ENCODE peak calls at places on chromosomes 6 and 20, in five cellular contexts. R is GM23248, O is A549, Z is ascending aorta, Y is lower lobe of right lung. Q is an unnamed sample.

GRCh38 chr20:54320148-54320607 is 112.3 kb downstream of the PFDN4 start:
- DNase-seq in R (peak; percentile 25), O (peak; percentile 17), Z (no peak), Y (no peak), Q (no peak)

GRCh38 chr6:15774011-15774410 is 111.2 kb upstream of the DTNBP1 start:
- DNase-seq in R (no peak), O (no peak), Z (no peak), Y (no peak), Q (no peak)

GRCh38 chr6:169965657-169966311 is 214.4 kb downstream of the ERMARD start:
- DNase-seq in R (no peak), O (no peak), Z (peak; percentile 3), Y (no peak), Q (no peak)

GRCh38 chr6:51953246-51953645 is 134.2 kb downstream of the PKHD1 start:
- DNase-seq in R (no peak), O (no peak), Z (no peak), Y (no peak), Q (no peak)

GRCh38 chr6:44682987-44683779 is 295.7 kb downstream of the CDC5L start:
- DNase-seq in R (no peak), O (no peak), Z (no peak), Y (no peak), Q (no peak)

GRCh38 chr6:111662794-111663231 is 57.1 kb upstream of the TRAF3IP2 start:
- DNase-seq in R (peak; percentile 44), O (no peak), Z (no peak), Y (no peak), Q (no peak)

GRCh38 chr6:80287607-80288006 is 181.1 kb downstream of the BCKDHB start:
- DNase-seq in R (no peak), O (no peak), Z (no peak), Y (no peak), Q (no peak)

GRCh38 chr6:150628908-150629307 is 29.2 kb downstream of the PLEKHG1 start:
- DNase-seq in R (no peak), O (no peak), Z (no peak), Y (no peak), Q (no peak)

GRCh38 chr6:48140221-48140620 is 29.2 kb upstream of the PTCHD4 start:
- DNase-seq in R (no peak), O (no peak), Z (no peak), Y (no peak), Q (no peak)

GRCh38 chr20:24708411-24709295 is 239.2 kb downstream of the SYNDIG1 start:
- DNase-seq in R (no peak), O (no peak), Z (no peak), Y (no peak), Q (no peak)

GRCh38 chr20:13877789-13878188 is 93.0 kb downstream of the NDUFAF5 start:
- DNase-seq in R (no peak), O (no peak), Z (no peak), Y (no peak), Q (no peak)

GRCh38 chr6:39330476-39330875 is 8.0 kb upstream of the KCNK16 start:
- DNase-seq in R (no peak), O (no peak), Z (no peak), Y (no peak), Q (no peak)

GRCh38 chr20:8033447-8033846 is 13.9 kb upstream of the TMX4 start:
- DNase-seq in R (no peak), O (no peak), Z (no peak), Y (peak; percentile 60), Q (no peak)

GRCh38 chr6:148379481-148379880 is 36.8 kb downstream of the SASH1 start:
- DNase-seq in R (peak; percentile 20), O (no peak), Z (no peak), Y (no peak), Q (no peak)

GRCh38 chr6:132190097-132190814 is 211.0 kb downstream of the MOXD1 start:
- DNase-seq in R (peak; percentile 46), O (no peak), Z (no peak), Y (no peak), Q (no peak)

GRCh38 chr20:62980970-62981369 is 25.8 kb downstream of the BHLHE23 start:
- DNase-seq in R (peak; percentile 64), O (peak; percentile 37), Z (no peak), Y (no peak), Q (no peak)

GRCh38 chr6:27687154-27688013 is 214.5 kb upstream of the ZNF184 start:
- DNase-seq in R (peak; percentile 90), O (peak; percentile 89), Z (no peak), Y (peak; percentile 79), Q (peak; percentile 74)
- H3K4me3 ChIP-seq in R (peak overlapping the region; percentile 77), O (peak overlapping the region; percentile 79), Z (peak overlapping the region; percentile 61), Y (peak overlapping the region; percentile 57), Q (peak overlapping the region; percentile 60)

DNA sequence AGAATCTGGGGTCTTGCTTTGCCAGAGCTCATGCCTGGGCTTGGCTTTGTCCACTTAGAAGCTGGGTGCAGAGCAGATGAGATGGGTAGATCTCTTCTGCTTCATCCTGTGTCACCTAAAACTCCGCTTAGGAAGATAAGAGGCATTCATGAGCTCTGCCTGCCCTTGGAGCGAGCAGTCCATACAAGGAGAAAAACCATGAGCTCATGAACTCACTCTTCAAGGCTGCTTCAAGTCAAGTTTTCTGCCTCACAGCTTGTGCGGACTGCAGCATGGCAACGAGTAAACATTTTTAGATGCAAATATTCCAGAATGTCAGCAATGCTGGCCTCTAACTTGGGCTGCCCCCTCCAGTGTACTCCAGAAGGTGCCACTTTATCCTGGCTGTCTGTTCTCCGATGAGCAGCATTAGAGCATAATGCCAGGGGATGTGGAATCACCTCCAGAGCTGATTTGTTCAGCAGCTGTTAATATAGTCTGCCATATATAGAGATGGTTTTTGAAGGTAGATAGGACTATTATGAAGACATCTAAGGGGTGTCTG is 10.7 kb upstream of the UQCC2 start:
- DNase-seq in R (no peak), O (no peak), Z (no peak), Y (peak; percentile 8), Q (no peak)
- H3K4me1 ChIP-seq in R (no peaks in the 10 kb centered on the region), O (no peaks in the 10 kb centered on the region), Z (peaks cover 3% of the 10 kb centered on the region), Y (peaks cover 30% of the 10 kb centered on the region), Q (peaks cover 15% of the 10 kb centered on the region)

DNA sequence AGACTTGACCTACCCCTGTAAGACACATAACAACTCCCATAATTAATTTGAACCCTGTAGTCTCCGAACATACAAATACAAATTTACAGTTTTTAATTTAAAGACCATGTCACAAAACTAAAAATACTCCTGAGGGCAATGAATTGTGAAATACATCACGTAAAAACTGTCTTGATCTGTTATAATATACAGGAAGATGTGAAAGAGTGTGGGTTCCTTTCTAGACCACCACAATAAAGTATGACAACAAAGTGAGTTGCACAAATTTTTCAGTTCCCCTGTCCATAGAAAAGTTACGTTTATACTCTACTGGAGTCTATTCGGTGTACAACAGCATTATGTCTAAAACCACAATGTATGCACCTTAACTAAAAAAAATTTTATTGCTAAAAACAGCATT is 11.0 kb upstream of the BLOC1S5 start:
- DNase-seq in R (no peak), O (no peak), Z (no peak), Y (no peak), Q (no peak)
- H3K4me3 ChIP-seq in R (no peak overlapping the region), O (no peak overlapping the region), Z (no peak overlapping the region), Y (no peak overlapping the region), Q (no peak overlapping the region)

DNA sequence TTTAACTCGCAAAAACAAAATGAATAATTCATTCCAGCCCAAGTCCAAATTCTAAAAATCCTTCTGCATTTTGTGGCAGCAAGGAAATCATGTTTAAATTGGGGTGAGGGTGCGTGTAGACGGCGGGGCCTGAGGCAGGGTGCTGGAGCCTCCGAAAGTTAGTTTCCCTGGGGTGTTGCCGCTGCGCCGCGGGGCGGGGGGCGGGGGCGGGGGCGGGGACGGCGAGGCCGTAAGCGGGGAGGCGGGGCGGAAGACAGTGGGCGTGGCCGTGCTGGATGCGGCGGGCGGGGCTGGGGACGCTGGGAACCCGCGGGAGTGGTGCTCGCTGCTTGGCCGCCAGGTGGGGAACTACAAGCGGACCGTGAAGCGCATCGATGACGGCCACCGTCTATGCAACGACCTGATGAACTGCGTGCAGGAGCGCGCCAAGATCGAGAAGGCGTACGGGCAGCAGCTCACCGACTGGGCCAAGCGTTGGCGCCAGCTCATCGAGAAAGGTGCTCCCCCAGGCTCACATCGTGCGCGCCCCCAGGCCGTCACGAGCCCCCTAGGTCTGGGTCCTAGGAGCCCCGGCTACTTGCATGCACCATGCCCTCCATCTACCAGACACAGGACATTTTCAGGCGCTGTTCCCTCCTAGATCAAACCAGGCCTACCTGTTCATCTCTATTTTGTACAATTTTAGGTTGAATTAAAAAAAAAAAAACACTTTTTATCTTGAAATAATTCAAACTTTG is 29.0 kb downstream of the SPDEF start:
- DNase-seq in R (peak; percentile 96), O (peak; percentile 91), Z (peak; percentile 57), Y (peak; percentile 97), Q (peak; percentile 95)
- H3K4me1 ChIP-seq in R (peaks cover 5% of the 10 kb centered on the region), O (peaks cover 23% of the 10 kb centered on the region), Z (peaks cover 8% of the 10 kb centered on the region), Y (peaks cover 10% of the 10 kb centered on the region), Q (peaks cover 7% of the 10 kb centered on the region)

GRCh38 chr20:41523857-41524256 is 94.3 kb downstream of the CHD6 start:
- DNase-seq in R (no peak), O (no peak), Z (no peak), Y (no peak), Q (no peak)

GRCh38 chr20:41526327-41526726 is 91.8 kb downstream of the CHD6 start:
- DNase-seq in R (no peak), O (no peak), Z (no peak), Y (no peak), Q (no peak)

GRCh38 chr20:41530923-41531322 is 87.3 kb downstream of the CHD6 start:
- DNase-seq in R (no peak), O (no peak), Z (no peak), Y (no peak), Q (no peak)

GRCh38 chr20:41524980-41525613 is 93.1 kb downstream of the CHD6 start:
- DNase-seq in R (peak; percentile 75), O (no peak), Z (no peak), Y (peak; percentile 78), Q (no peak)
- H3K4me3 ChIP-seq in R (peak overlapping the region; percentile 55), O (no peak overlapping the region), Z (peak overlapping the region; percentile 23), Y (no peak overlapping the region), Q (no peak overlapping the region)

GRCh38 chr6:116251568-116252384 is 2.1 kb downstream of the TSPYL4 start:
- DNase-seq in R (peak; percentile 89), O (no peak), Z (no peak), Y (no peak), Q (no peak)
- H3K4me1 ChIP-seq in R (peaks cover 55% of the 10 kb centered on the region), O (peaks cover 14% of the 10 kb centered on the region), Z (peaks cover 26% of the 10 kb centered on the region), Y (peaks cover 57% of the 10 kb centered on the region), Q (peaks cover 37% of the 10 kb centered on the region)

DNA sequence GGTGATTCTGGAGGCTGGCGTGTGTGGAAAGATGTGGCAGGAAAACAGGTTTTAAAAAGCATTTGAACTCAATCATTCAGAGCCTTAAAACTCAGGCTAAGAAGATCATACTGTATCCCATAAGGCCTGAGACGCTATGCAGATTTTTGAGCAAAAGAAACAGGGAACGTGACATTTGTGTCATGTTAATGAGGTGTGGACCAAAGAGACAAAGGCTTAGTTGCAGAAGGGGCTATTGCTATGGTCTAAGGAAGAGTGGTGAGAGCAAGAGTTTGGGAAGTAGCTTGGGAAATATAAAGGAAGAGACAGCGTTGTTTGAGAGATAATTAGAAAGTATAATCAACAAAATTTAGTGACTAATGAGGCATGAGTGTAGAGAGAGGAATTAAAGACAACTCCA is 161.6 kb upstream of the PREP start:
- DNase-seq in R (no peak), O (no peak), Z (no peak), Y (no peak), Q (no peak)
- H3K4me3 ChIP-seq in R (no peak overlapping the region), O (no peak overlapping the region), Z (no peak overlapping the region), Y (no peak overlapping the region), Q (no peak overlapping the region)

DNA sequence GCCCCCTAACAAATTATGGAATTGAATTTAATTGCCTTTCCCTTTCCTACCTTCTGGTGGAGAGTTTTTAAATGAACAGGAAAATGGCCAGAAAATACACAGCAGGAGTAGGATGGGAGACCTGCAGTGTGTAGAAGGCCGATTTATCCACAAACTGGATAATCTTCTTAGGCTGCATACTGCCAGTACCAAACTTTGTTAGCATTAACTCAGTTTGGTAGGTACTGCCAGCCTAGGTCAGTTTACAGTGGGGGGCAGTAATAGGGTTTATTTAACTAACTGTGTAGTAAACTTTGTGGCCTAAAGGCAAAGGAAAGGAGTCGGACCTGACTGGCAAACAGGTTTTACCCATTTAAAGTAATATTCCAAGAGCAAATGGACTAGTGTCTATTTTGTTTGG is 4.6 kb downstream of the NCOA3 start:
- DNase-seq in R (no peak), O (no peak), Z (no peak), Y (no peak), Q (no peak)
- H3K4me1 ChIP-seq in R (peaks cover 8% of the 10 kb centered on the region), O (peaks cover 52% of the 10 kb centered on the region), Z (peaks cover 14% of the 10 kb centered on the region), Y (peaks cover 36% of the 10 kb centered on the region), Q (peaks cover 50% of the 10 kb centered on the region)